ENCODE peak calls at places on chromosomes 1 and 21, in eight cellular contexts. Z is activated CD8-positive, alpha-beta memory T cell treated with anti-CD3 and anti-CD28 coated beads, Interleukin-2, amount 10 ng/mL, durations not matched to agents 7 days and 5 days; B is body of pancreas; L is T-helper 1 cell; A is aorta; K is naive thymus-derived CD4-positive, alpha-beta T cell; E is B cell; M is stimulated activated CD4-positive, alpha-beta T cell treated with anti-CD3 and anti-CD28 coated beads, Interleukin-4, amount 100 ng/mL, for 24 hours. F is an unnamed sample.

GRCh38 chr1:205630241-205630640 is 1.6 kb downstream of the ELK4 start:
- DNase-seq in Z (no peak), B (no peak), L (no peak), A (no peak), K (no peak), E (no peak), M (no peak), F (no peak)

GRCh38 chr1:167093863-167094516 is at the start of gene STYXL2:
- DNase-seq in Z (no peak), B (no peak), L (no peak), A (no peak), K (no peak), E (no peak), M (no peak), F (no peak)

GRCh38 chr1:184635347-184636155 is 119.1 kb downstream of the EDEM3 start:
- DNase-seq in Z (no peak), B (no peak), L (no peak), A (no peak), K (no peak), E (no peak), M (no peak), F (no peak)

GRCh38 chr1:40630488-40631223 is 34.8 kb downstream of the RIMS3 start:
- DNase-seq in Z (peak), B (peak), L (no peak), A (no peak), K (no peak), E (peak), M (peak), F (no peak)

GRCh38 chr21:44298301-44298700 is 1.6 kb upstream of the PFKL start:
- DNase-seq in Z (no peak), B (no peak), L (no peak), A (no peak), K (no peak), E (no peak), M (no peak), F (no peak)

GRCh38 chr1:182841368-182841988 is 2.3 kb downstream of the DHX9 start:
- DNase-seq in Z (no peak), B (no peak), L (no peak), A (no peak), K (no peak), E (no peak), M (no peak), F (no peak)

GRCh38 chr1:178625695-178626094 is 99.3 kb upstream of the RALGPS2 start:
- DNase-seq in Z (no peak), B (no peak), L (no peak), A (no peak), K (no peak), E (no peak), M (no peak), F (no peak)

GRCh38 chr1:9366943-9367780 is 74.5 kb downstream of the SPSB1 start:
- DNase-seq in Z (no peak), B (no peak), L (no peak), A (no peak), K (no peak), E (no peak), M (no peak), F (no peak)

GRCh38 chr1:22491995-22492726 is 40.5 kb downstream of the ZBTB40 start:
- DNase-seq in Z (no peak), B (no peak), L (no peak), A (no peak), K (no peak), E (no peak), M (no peak), F (no peak)

GRCh38 chr1:216944864-216945505 is 221.8 kb upstream of the ESRRG start:
- DNase-seq in Z (no peak), B (no peak), L (no peak), A (no peak), K (no peak), E (no peak), M (no peak), F (no peak)

GRCh38 chr1:110487676-110488075 is 31.3 kb downstream of the KCNA10 start:
- DNase-seq in Z (no peak), B (no peak), L (no peak), A (no peak), K (no peak), E (no peak), M (no peak), F (no peak)

GRCh38 chr1:21764615-21765423 is 18.1 kb downstream of the USP48 start:
- DNase-seq in Z (no peak), B (peak), L (no peak), A (peak), K (no peak), E (no peak), M (no peak), F (peak)

GRCh38 chr1:153775432-153776311 is 465 bp downstream of the SLC27A3 start:
- DNase-seq in Z (peak), B (peak), L (peak), A (peak), K (peak), E (peak), M (peak), F (no peak)

GRCh38 chr1:44511769-44512168 is 106.7 kb downstream of the RNF220 start:
- DNase-seq in Z (no peak), B (no peak), L (no peak), A (no peak), K (peak), E (no peak), M (no peak), F (no peak)

GRCh38 chr1:85465099-85465790 is at the start of gene DDAH1:
- DNase-seq in Z (no peak), B (peak), L (no peak), A (peak), K (no peak), E (peak), M (no peak), F (no peak)

GRCh38 chr1:53946252-53947171 is at the start of gene LRRC42:
- DNase-seq in Z (no peak), B (no peak), L (no peak), A (no peak), K (no peak), E (peak), M (no peak), F (no peak)

GRCh38 chr1:183753464-183753891 is 51.4 kb upstream of the RGL1 start:
- DNase-seq in Z (no peak), B (no peak), L (no peak), A (no peak), K (no peak), E (no peak), M (no peak), F (no peak)

GRCh38 chr1:25473653-25474225 is 43.0 kb downstream of the MACO1 start:
- DNase-seq in Z (no peak), B (no peak), L (no peak), A (no peak), K (peak), E (no peak), M (no peak), F (no peak)

GRCh38 chr1:186974774-186975181 is 146.0 kb downstream of the PLA2G4A start:
- DNase-seq in Z (no peak), B (no peak), L (no peak), A (no peak), K (no peak), E (no peak), M (no peak), F (no peak)

GRCh38 chr1:36448530-36449051 is 1.7 kb downstream of the OSCP1 start:
- DNase-seq in Z (no peak), B (no peak), L (no peak), A (no peak), K (no peak), E (no peak), M (no peak), F (no peak)

GRCh38 chr1:147738739-147739476 is 21.5 kb downstream of the GJA5 start:
- DNase-seq in Z (no peak), B (no peak), L (no peak), A (no peak), K (no peak), E (no peak), M (no peak), F (peak)

GRCh38 chr1:154926201-154926600 is 10.3 kb downstream of the PMVK start:
- DNase-seq in Z (no peak), B (no peak), L (no peak), A (no peak), K (no peak), E (no peak), M (no peak), F (no peak)

GRCh38 chr1:38898653-38899230 is 17.4 kb upstream of the GJA9 start:
- DNase-seq in Z (no peak), B (no peak), L (no peak), A (no peak), K (no peak), E (no peak), M (no peak), F (no peak)

GRCh38 chr1:117985239-117985638 is 55.7 kb downstream of the WDR3 start:
- DNase-seq in Z (no peak), B (no peak), L (no peak), A (no peak), K (no peak), E (no peak), M (no peak), F (no peak)